ENCODE peak calls at places on chromosomes 3 and 15, in seven cellular contexts. One of them, this sample, is unnamed.

GRCh38 chr3:132228923-132229322 is 88.3 kb upstream of the ACP3 start:
- DNase-seq in NCI-H1092 treated with DMSO at 0.1 percent for 48 hours: no peak
- DNase-seq in amygdala: no peak
- DNase-seq in mucosa of gallbladder: no peak
- DNase-seq in AG20443: no peak
- DNase-seq in ureter: no peak
- DNase-seq in GM06990: no peak
- DNase-seq in this sample: no peak

GRCh38 chr3:50491023-50491422 is 12.4 kb downstream of the CACNA2D2 start:
- DNase-seq in AG20443: no peak
- DNase-seq in amygdala: no peak
- DNase-seq in mucosa of gallbladder: no peak
- DNase-seq in GM06990: no peak
- DNase-seq in NCI-H1092 treated with DMSO at 0.1 percent for 48 hours: no peak
- DNase-seq in ureter: no peak
- DNase-seq in this sample: no peak

GRCh38 chr3:106880206-106880605 is 497.0 kb upstream of the CCDC54 start:
- DNase-seq in NCI-H1092 treated with DMSO at 0.1 percent for 48 hours: no peak
- DNase-seq in amygdala: no peak
- DNase-seq in mucosa of gallbladder: no peak
- DNase-seq in AG20443: no peak
- DNase-seq in GM06990: no peak
- DNase-seq in ureter: no peak
- DNase-seq in this sample: no peak

GRCh38 chr3:49801160-49801559 is 1.5 kb upstream of the CDHR4 start:
- DNase-seq in NCI-H1092 treated with DMSO at 0.1 percent for 48 hours: no peak
- DNase-seq in AG20443: no peak
- DNase-seq in GM06990: no peak
- DNase-seq in ureter: no peak
- DNase-seq in amygdala: no peak
- DNase-seq in mucosa of gallbladder: no peak
- DNase-seq in this sample: no peak

GRCh38 chr3:155497930-155498647 is 204.6 kb upstream of the STRIT1 start:
- DNase-seq in NCI-H1092 treated with DMSO at 0.1 percent for 48 hours: no peak
- DNase-seq in GM06990: no peak
- DNase-seq in amygdala: no peak
- DNase-seq in AG20443: peak
- DNase-seq in ureter: no peak
- DNase-seq in mucosa of gallbladder: no peak
- DNase-seq in this sample: no peak

GRCh38 chr15:60044636-60045273 is 40.6 kb downstream of the FOXB1 start:
- DNase-seq in mucosa of gallbladder: no peak
- DNase-seq in AG20443: no peak
- DNase-seq in NCI-H1092 treated with DMSO at 0.1 percent for 48 hours: no peak
- DNase-seq in ureter: no peak
- DNase-seq in GM06990: no peak
- DNase-seq in amygdala: no peak
- DNase-seq in this sample: no peak

GRCh38 chr3:124772081-124772831 is 42.0 kb downstream of the UMPS start:
- DNase-seq in NCI-H1092 treated with DMSO at 0.1 percent for 48 hours: peak
- DNase-seq in ureter: no peak
- DNase-seq in amygdala: peak
- DNase-seq in AG20443: peak
- DNase-seq in mucosa of gallbladder: peak
- DNase-seq in GM06990: no peak
- DNase-seq in this sample: no peak

GRCh38 chr15:31344824-31345605 is 18.4 kb downstream of the KLF13 start:
- DNase-seq in GM06990: peak
- DNase-seq in ureter: no peak
- DNase-seq in AG20443: peak
- DNase-seq in NCI-H1092 treated with DMSO at 0.1 percent for 48 hours: no peak
- DNase-seq in mucosa of gallbladder: no peak
- DNase-seq in amygdala: no peak
- DNase-seq in this sample: no peak

GRCh38 chr3:52350436-52350835 is 34.3 kb downstream of the DNAH1 start:
- DNase-seq in AG20443: no peak
- DNase-seq in ureter: no peak
- DNase-seq in mucosa of gallbladder: no peak
- DNase-seq in amygdala: no peak
- DNase-seq in GM06990: no peak
- DNase-seq in NCI-H1092 treated with DMSO at 0.1 percent for 48 hours: no peak
- DNase-seq in this sample: no peak

GRCh38 chr15:84400820-84401219 is 165.2 kb downstream of the GOLGA6L4 start:
- DNase-seq in AG20443: no peak
- DNase-seq in amygdala: no peak
- DNase-seq in GM06990: no peak
- DNase-seq in ureter: peak
- DNase-seq in mucosa of gallbladder: no peak
- DNase-seq in NCI-H1092 treated with DMSO at 0.1 percent for 48 hours: no peak
- DNase-seq in this sample: peak

GRCh38 chr15:101712078-101712477 is 12.2 kb downstream of the TARS3 start:
- DNase-seq in amygdala: no peak
- DNase-seq in NCI-H1092 treated with DMSO at 0.1 percent for 48 hours: no peak
- DNase-seq in GM06990: no peak
- DNase-seq in ureter: no peak
- DNase-seq in mucosa of gallbladder: no peak
- DNase-seq in AG20443: no peak
- DNase-seq in this sample: no peak

GRCh38 chr15:32643907-32644445 is 2.5 kb downstream of the SCG5 start:
- DNase-seq in amygdala: no peak
- DNase-seq in NCI-H1092 treated with DMSO at 0.1 percent for 48 hours: no peak
- DNase-seq in mucosa of gallbladder: no peak
- DNase-seq in ureter: no peak
- DNase-seq in AG20443: no peak
- DNase-seq in GM06990: no peak
- DNase-seq in this sample: no peak

GRCh38 chr15:90903733-90904536 is 833 bp downstream of the MAN2A2 start:
- DNase-seq in AG20443: no peak
- DNase-seq in mucosa of gallbladder: no peak
- DNase-seq in NCI-H1092 treated with DMSO at 0.1 percent for 48 hours: no peak
- DNase-seq in GM06990: no peak
- DNase-seq in ureter: no peak
- DNase-seq in amygdala: no peak
- DNase-seq in this sample: peak

GRCh38 chr3:4322635-4323034 is 19.5 kb downstream of the SETMAR start:
- DNase-seq in ureter: no peak
- DNase-seq in amygdala: no peak
- DNase-seq in NCI-H1092 treated with DMSO at 0.1 percent for 48 hours: no peak
- DNase-seq in mucosa of gallbladder: no peak
- DNase-seq in AG20443: peak
- DNase-seq in GM06990: no peak
- DNase-seq in this sample: no peak

GRCh38 chr3:141366285-141367037 is 1.8 kb upstream of the ZBTB38 start:
- DNase-seq in NCI-H1092 treated with DMSO at 0.1 percent for 48 hours: no peak
- DNase-seq in GM06990: no peak
- DNase-seq in ureter: no peak
- DNase-seq in AG20443: peak
- DNase-seq in mucosa of gallbladder: no peak
- DNase-seq in amygdala: no peak
- DNase-seq in this sample: no peak

GRCh38 chr15:96338772-96339661 is 8.5 kb downstream of the NR2F2 start:
- DNase-seq in mucosa of gallbladder: peak
- DNase-seq in GM06990: no peak
- DNase-seq in AG20443: no peak
- DNase-seq in ureter: no peak
- DNase-seq in amygdala: no peak
- DNase-seq in NCI-H1092 treated with DMSO at 0.1 percent for 48 hours: no peak
- DNase-seq in this sample: peak

GRCh38 chr3:134601539-134602439 is 49.0 kb downstream of the KY start:
- DNase-seq in ureter: no peak
- DNase-seq in mucosa of gallbladder: no peak
- DNase-seq in AG20443: peak
- DNase-seq in amygdala: peak
- DNase-seq in GM06990: no peak
- DNase-seq in NCI-H1092 treated with DMSO at 0.1 percent for 48 hours: peak
- DNase-seq in this sample: peak

GRCh38 chr3:50660386-50660785 is 14.3 kb upstream of the DOCK3 start:
- DNase-seq in GM06990: no peak
- DNase-seq in ureter: no peak
- DNase-seq in NCI-H1092 treated with DMSO at 0.1 percent for 48 hours: no peak
- DNase-seq in mucosa of gallbladder: no peak
- DNase-seq in amygdala: no peak
- DNase-seq in AG20443: no peak
- DNase-seq in this sample: no peak

GRCh38 chr3:124409650-124410275 is 320.5 kb upstream of the UMPS start:
- DNase-seq in mucosa of gallbladder: no peak
- DNase-seq in amygdala: no peak
- DNase-seq in GM06990: no peak
- DNase-seq in ureter: no peak
- DNase-seq in NCI-H1092 treated with DMSO at 0.1 percent for 48 hours: no peak
- DNase-seq in AG20443: no peak
- DNase-seq in this sample: no peak

GRCh38 chr3:184477940-184478339 is 83.6 kb upstream of the EPHB3 start:
- DNase-seq in AG20443: no peak
- DNase-seq in GM06990: no peak
- DNase-seq in mucosa of gallbladder: no peak
- DNase-seq in ureter: no peak
- DNase-seq in NCI-H1092 treated with DMSO at 0.1 percent for 48 hours: no peak
- DNase-seq in amygdala: no peak
- DNase-seq in this sample: no peak

GRCh38 chr3:177599331-177599730 is 402.0 kb upstream of the TBL1XR1 start:
- DNase-seq in GM06990: no peak
- DNase-seq in amygdala: no peak
- DNase-seq in NCI-H1092 treated with DMSO at 0.1 percent for 48 hours: no peak
- DNase-seq in ureter: no peak
- DNase-seq in AG20443: no peak
- DNase-seq in mucosa of gallbladder: no peak
- DNase-seq in this sample: no peak

GRCh38 chr15:41940441-41940857 is 31.9 kb downstream of the EHD4 start:
- DNase-seq in mucosa of gallbladder: no peak
- DNase-seq in amygdala: no peak
- DNase-seq in GM06990: no peak
- DNase-seq in AG20443: peak
- DNase-seq in ureter: peak
- DNase-seq in NCI-H1092 treated with DMSO at 0.1 percent for 48 hours: no peak
- DNase-seq in this sample: peak

GRCh38 chr15:58387130-58387529 is 44.7 kb upstream of the LIPC start:
- DNase-seq in AG20443: peak
- DNase-seq in amygdala: no peak
- DNase-seq in mucosa of gallbladder: no peak
- DNase-seq in ureter: no peak
- DNase-seq in GM06990: no peak
- DNase-seq in NCI-H1092 treated with DMSO at 0.1 percent for 48 hours: no peak
- DNase-seq in this sample: no peak

GRCh38 chr3:59930170-59930569 is 880.3 kb upstream of the CFAP20DC start:
- DNase-seq in AG20443: no peak
- DNase-seq in NCI-H1092 treated with DMSO at 0.1 percent for 48 hours: no peak
- DNase-seq in amygdala: no peak
- DNase-seq in mucosa of gallbladder: no peak
- DNase-seq in ureter: no peak
- DNase-seq in GM06990: no peak
- DNase-seq in this sample: peak

GRCh38 chr3:140753865-140754754 is 76.2 kb downstream of the TRIM42 start:
- DNase-seq in amygdala: no peak
- DNase-seq in GM06990: peak
- DNase-seq in ureter: no peak
- DNase-seq in NCI-H1092 treated with DMSO at 0.1 percent for 48 hours: no peak
- DNase-seq in AG20443: no peak
- DNase-seq in mucosa of gallbladder: no peak
- DNase-seq in this sample: no peak

GRCh38 chr3:130533247-130533646 is 16.3 kb downstream of the COL6A6 start:
- DNase-seq in mucosa of gallbladder: no peak
- DNase-seq in ureter: no peak
- DNase-seq in GM06990: no peak
- DNase-seq in NCI-H1092 treated with DMSO at 0.1 percent for 48 hours: no peak
- DNase-seq in amygdala: no peak
- DNase-seq in AG20443: no peak
- DNase-seq in this sample: no peak

GRCh38 chr3:63349583-63350177 is 71.6 kb downstream of the SYNPR start:
- DNase-seq in GM06990: peak
- DNase-seq in ureter: peak
- DNase-seq in mucosa of gallbladder: peak
- DNase-seq in NCI-H1092 treated with DMSO at 0.1 percent for 48 hours: peak
- DNase-seq in AG20443: peak
- DNase-seq in amygdala: no peak
- DNase-seq in this sample: peak

GRCh38 chr15:68278345-68279217 is 1.0 kb downstream of the FEM1B start:
- DNase-seq in amygdala: no peak
- DNase-seq in AG20443: no peak
- DNase-seq in ureter: peak
- DNase-seq in NCI-H1092 treated with DMSO at 0.1 percent for 48 hours: peak
- DNase-seq in mucosa of gallbladder: no peak
- DNase-seq in GM06990: no peak
- DNase-seq in this sample: peak

GRCh38 chr3:116037954-116038911 is 407.1 kb downstream of the LSAMP start:
- DNase-seq in NCI-H1092 treated with DMSO at 0.1 percent for 48 hours: no peak
- DNase-seq in AG20443: no peak
- DNase-seq in mucosa of gallbladder: no peak
- DNase-seq in GM06990: peak
- DNase-seq in ureter: no peak
- DNase-seq in amygdala: no peak
- DNase-seq in this sample: no peak

GRCh38 chr15:63600646-63601025 is 3.4 kb downstream of the FBXL22 start:
- DNase-seq in AG20443: peak
- DNase-seq in amygdala: peak
- DNase-seq in ureter: peak
- DNase-seq in GM06990: peak
- DNase-seq in NCI-H1092 treated with DMSO at 0.1 percent for 48 hours: peak
- DNase-seq in mucosa of gallbladder: peak
- DNase-seq in this sample: peak

GRCh38 chr3:48088056-48088748 is 72.0 kb upstream of the MAP4 start:
- DNase-seq in mucosa of gallbladder: peak
- DNase-seq in NCI-H1092 treated with DMSO at 0.1 percent for 48 hours: peak
- DNase-seq in AG20443: no peak
- DNase-seq in GM06990: no peak
- DNase-seq in amygdala: peak
- DNase-seq in ureter: peak
- DNase-seq in this sample: no peak

GRCh38 chr3:47145272-47145671 is 18.6 kb downstream of the SETD2 start:
- DNase-seq in amygdala: no peak
- DNase-seq in ureter: no peak
- DNase-seq in mucosa of gallbladder: no peak
- DNase-seq in NCI-H1092 treated with DMSO at 0.1 percent for 48 hours: no peak
- DNase-seq in AG20443: no peak
- DNase-seq in GM06990: no peak
- DNase-seq in this sample: no peak

GRCh38 chr15:38685686-38686339 is 121.2 kb upstream of the RASGRP1 start:
- DNase-seq in mucosa of gallbladder: no peak
- DNase-seq in amygdala: no peak
- DNase-seq in GM06990: no peak
- DNase-seq in NCI-H1092 treated with DMSO at 0.1 percent for 48 hours: no peak
- DNase-seq in ureter: no peak
- DNase-seq in AG20443: no peak
- DNase-seq in this sample: no peak

GRCh38 chr3:72480366-72480765 is 367.9 kb downstream of the SHQ1 start:
- DNase-seq in NCI-H1092 treated with DMSO at 0.1 percent for 48 hours: no peak
- DNase-seq in AG20443: no peak
- DNase-seq in ureter: no peak
- DNase-seq in GM06990: no peak
- DNase-seq in amygdala: no peak
- DNase-seq in mucosa of gallbladder: no peak
- DNase-seq in this sample: no peak

GRCh38 chr15:43465105-43465504 is 27.9 kb downstream of the TP53BP1 start:
- DNase-seq in AG20443: peak
- DNase-seq in GM06990: no peak
- DNase-seq in ureter: no peak
- DNase-seq in NCI-H1092 treated with DMSO at 0.1 percent for 48 hours: no peak
- DNase-seq in mucosa of gallbladder: no peak
- DNase-seq in amygdala: no peak
- DNase-seq in this sample: no peak

GRCh38 chr3:8576841-8577553 is 67.6 kb downstream of the SSUH2 start:
- DNase-seq in mucosa of gallbladder: peak
- DNase-seq in amygdala: no peak
- DNase-seq in ureter: no peak
- DNase-seq in NCI-H1092 treated with DMSO at 0.1 percent for 48 hours: no peak
- DNase-seq in GM06990: no peak
- DNase-seq in AG20443: no peak
- DNase-seq in this sample: no peak

GRCh38 chr3:111128884-111129283 is 57.3 kb downstream of the NECTIN3 start:
- DNase-seq in GM06990: no peak
- DNase-seq in ureter: no peak
- DNase-seq in mucosa of gallbladder: no peak
- DNase-seq in NCI-H1092 treated with DMSO at 0.1 percent for 48 hours: no peak
- DNase-seq in amygdala: no peak
- DNase-seq in AG20443: no peak
- DNase-seq in this sample: peak

GRCh38 chr3:194045289-194045688 is 90.7 kb upstream of the HES1 start:
- DNase-seq in ureter: no peak
- DNase-seq in mucosa of gallbladder: no peak
- DNase-seq in amygdala: no peak
- DNase-seq in GM06990: no peak
- DNase-seq in NCI-H1092 treated with DMSO at 0.1 percent for 48 hours: no peak
- DNase-seq in AG20443: no peak
- DNase-seq in this sample: no peak

This sample was measured in endodermal cell.